ENCODE peak calls at places on chromosomes 16 and 17, in four cellular contexts. I is CD4-positive, alpha-beta T cell; J is heart right ventricle; P is endothelial cell of umbilical vein. V is an unnamed sample. For H3K27me3, the result is how much of the 10 kb centered on the place peaks cover.

GRCh38 chr16:85554114-85554790 is 58.9 kb upstream of the GSE1 start:
- DNase-seq in I (peak), P (peak), J (peak), V (peak)

GRCh38 chr17:37361543-37361942 is 14.2 kb upstream of the C17orf78 start:
- DNase-seq in P (no peak), I (no peak), J (no peak), V (no peak)

GRCh38 chr16:66296591-66296990 is 69.9 kb upstream of the CDH5 start:
- DNase-seq in J (no peak), P (no peak), I (no peak), V (no peak)

GRCh38 chr16:17476414-17477259 is 5.9 kb upstream of the XYLT1 start:
- DNase-seq in I (peak), J (no peak), P (peak), V (no peak)

GRCh38 chr16:88503374-88503770 is 50.3 kb downstream of the ZFPM1 start:
- DNase-seq in I (no peak), J (no peak), P (peak), V (no peak)

GRCh38 chr17:3738562-3739295 is 15.0 kb downstream of the HASPIN start:
- DNase-seq in I (peak), J (no peak), P (no peak), V (no peak)

GRCh38 chr16:23512168-23512695 is 1.9 kb upstream of the GGA2 start:
- DNase-seq in I (no peak), P (no peak), J (no peak), V (no peak)

GRCh38 chr16:23516366-23517137 is 6.3 kb upstream of the GGA2 start:
- DNase-seq in I (no peak), J (no peak), P (no peak), V (peak)

GRCh38 chr16:58652741-58653140 is 23.1 kb upstream of the CNOT1 start:
- DNase-seq in I (no peak), J (no peak), P (no peak), V (no peak)

GRCh38 chr16:81585785-81586184 is 141.2 kb downstream of the CMIP start:
- DNase-seq in I (no peak), J (no peak), P (no peak), V (no peak)

GRCh38 chr16:58127033-58127556 is 2.1 kb downstream of the CFAP20 start:
- DNase-seq in J (no peak), P (peak), I (no peak), V (no peak)

GRCh38 chr16:57999366-57999970 is 1.0 kb downstream of the ZNF319 start:
- DNase-seq in J (no peak), I (peak), P (peak), V (no peak)

GRCh38 chr17:68288804-68289203 is 2.1 kb downstream of the SLC16A6 start:
- DNase-seq in J (no peak), P (no peak), I (no peak), V (no peak)

GRCh38 chr16:47833771-47834170 is 322.0 kb downstream of the ABCC12 start:
- DNase-seq in J (no peak), I (no peak), P (no peak), V (no peak)

GRCh38 chr16:6918661-6919060 is 414.0 kb upstream of the RBFOX1 start:
- DNase-seq in I (no peak), P (no peak), J (no peak), V (no peak)

DNA sequence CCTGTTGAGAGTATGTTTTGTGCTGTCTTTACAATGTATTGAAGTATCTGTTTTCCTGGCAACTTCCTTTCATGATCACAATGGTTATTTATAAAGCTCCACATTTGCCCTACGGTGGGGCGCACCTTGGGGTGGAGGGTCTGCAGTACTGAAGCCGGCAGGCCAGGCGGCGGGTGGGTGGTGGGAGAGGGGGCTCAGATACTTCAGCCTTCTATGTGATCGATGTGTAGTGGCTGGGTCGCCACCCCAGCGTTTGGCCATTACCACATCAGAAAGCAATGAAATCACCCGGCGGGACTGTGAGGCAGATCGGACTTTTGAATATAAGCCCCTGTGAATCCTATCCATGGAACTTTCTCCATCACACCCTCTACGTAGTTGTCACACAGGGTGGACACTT is 196.6 kb downstream of the FOXL1 start:
- DNase-seq in J (no peak), P (no peak), I (no peak), V (no peak)
- H3K27me3 ChIP-seq in J (under half), P (under half), I (under half), V (under half)

DNA sequence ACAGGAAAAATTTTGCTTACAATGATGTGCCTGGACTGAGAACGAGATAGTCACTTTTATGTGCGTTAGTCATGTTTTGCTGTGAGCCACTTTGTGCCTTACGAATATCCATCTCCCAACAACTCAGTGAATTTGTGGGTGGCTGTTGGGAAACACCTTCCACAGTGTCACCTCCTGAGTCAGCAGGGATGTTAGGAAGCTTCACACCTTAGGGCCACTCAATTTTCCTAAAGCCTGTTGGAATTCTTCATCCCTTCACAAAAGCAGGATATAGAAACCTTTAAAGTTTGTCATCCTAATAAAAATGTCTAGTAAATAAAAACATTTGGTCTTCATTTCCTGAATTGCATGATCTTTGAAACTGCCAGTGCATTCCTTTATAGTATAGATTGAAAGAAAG is 4.3 kb upstream of the KRTAP3-1 start:
- DNase-seq in P (no peak), I (no peak), J (no peak), V (no peak)
- TF ChIP-seq CTCF in P (no peak), I (no peak), J (no peak), V (no peak)

DNA sequence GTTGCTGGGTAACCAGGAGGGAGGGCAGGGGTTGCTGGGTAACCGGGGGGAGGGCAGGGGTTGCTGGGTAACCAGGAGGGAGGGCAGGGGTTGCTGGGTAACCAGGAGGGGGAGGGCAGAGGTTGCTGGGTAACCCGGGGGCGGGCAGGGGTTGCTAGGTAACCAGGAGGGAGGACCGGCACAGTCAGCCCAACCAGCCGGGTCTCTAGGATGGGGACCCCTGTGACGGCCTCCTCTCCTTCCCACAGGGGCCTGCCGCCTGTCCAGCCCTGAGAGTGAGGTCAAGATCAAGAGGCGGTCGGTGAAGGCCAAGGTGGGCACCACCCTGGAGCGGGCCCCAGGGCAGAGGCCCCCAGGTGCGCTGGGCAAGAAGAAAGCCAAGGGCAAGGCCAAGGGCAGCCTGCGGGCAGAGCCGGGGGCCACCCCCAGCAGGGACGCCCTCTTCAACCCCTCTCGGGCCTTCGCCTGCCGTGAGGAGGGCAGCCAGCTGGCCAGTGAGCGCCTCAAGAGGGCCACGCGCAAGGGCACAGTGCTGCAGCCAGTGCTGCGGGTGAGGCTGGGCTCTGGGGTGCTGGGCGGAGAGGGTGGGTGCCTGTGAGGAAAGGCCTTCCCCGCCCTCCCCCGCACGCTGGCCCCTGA is 54.6 kb downstream of the ACTG1 start:
- DNase-seq in I (no peak), P (no peak), J (no peak), V (no peak)
- H3K27me3 ChIP-seq in I (under half), P (under half), J (under half), V (under half)

GRCh38 chr17:81130385-81131288 is 34.7 kb upstream of the PVALEF start:
- DNase-seq in I (no peak), P (no peak), J (no peak), V (no peak)

GRCh38 chr17:81128774-81129173 is 36.5 kb upstream of the PVALEF start:
- DNase-seq in I (no peak), J (no peak), P (no peak), V (no peak)

GRCh38 chr17:81129711-81130367 is 35.5 kb upstream of the PVALEF start:
- DNase-seq in P (no peak), J (no peak), I (no peak), V (no peak)

GRCh38 chr17:81128338-81128737 is 37.0 kb upstream of the PVALEF start:
- DNase-seq in P (no peak), I (no peak), J (no peak), V (no peak)

DNA sequence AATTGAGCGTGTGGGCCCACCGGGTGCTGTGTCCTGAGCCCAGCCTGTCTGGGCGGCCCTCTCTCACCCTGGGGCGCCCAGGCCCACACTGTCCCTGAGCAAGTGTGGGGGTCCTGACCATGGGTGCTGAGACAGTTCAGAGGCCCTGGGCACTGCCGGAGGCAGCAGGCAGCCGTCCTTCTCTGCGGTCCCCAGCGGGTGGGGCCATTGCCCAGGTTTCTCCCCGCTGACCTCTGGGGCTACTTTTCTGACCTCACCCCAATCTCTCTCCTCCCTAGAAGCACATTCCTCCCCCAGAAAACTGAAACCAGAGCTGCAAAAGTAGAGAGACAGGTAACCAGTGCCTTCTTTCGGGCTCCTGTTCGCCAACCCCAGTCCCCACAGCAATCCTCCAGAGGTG is 36.0 kb upstream of the PVALEF start:
- DNase-seq in I (no peak), J (no peak), P (no peak), V (no peak)
- TF ChIP-seq CTCF in I (no peak), J (no peak), P (no peak), V (no peak)

GRCh38 chr17:31487063-31487647 is 95.7 kb downstream of the RAB11FIP4 start:
- DNase-seq in I (no peak), J (no peak), P (no peak), V (no peak)

GRCh38 chr17:31488264-31488981 is 96.9 kb downstream of the RAB11FIP4 start:
- DNase-seq in I (peak), P (no peak), J (no peak), V (no peak)

GRCh38 chr17:31486351-31487062 is 95.0 kb downstream of the RAB11FIP4 start:
- DNase-seq in P (no peak), I (no peak), J (no peak), V (no peak)

GRCh38 chr17:31488982-31489294 is 97.5 kb downstream of the RAB11FIP4 start:
- DNase-seq in P (no peak), J (no peak), I (no peak), V (no peak)

GRCh38 chr17:31487648-31488263 is 96.3 kb downstream of the RAB11FIP4 start:
- DNase-seq in I (peak), J (peak), P (no peak), V (peak)
- H3K27me3 ChIP-seq in I (under half), J (under half), P (under half), V (under half)

GRCh38 chr17:72031219-72031906 is 89.5 kb upstream of the SOX9 start:
- DNase-seq in I (no peak), P (no peak), J (no peak), V (no peak)

GRCh38 chr17:72025113-72025512 is 95.7 kb upstream of the SOX9 start:
- DNase-seq in I (no peak), P (no peak), J (no peak), V (no peak)

GRCh38 chr17:72034000-72034399 is 86.8 kb upstream of the SOX9 start:
- DNase-seq in I (no peak), J (no peak), P (no peak), V (peak)

GRCh38 chr17:72033311-72033710 is 87.5 kb upstream of the SOX9 start:
- DNase-seq in J (no peak), I (no peak), P (no peak), V (no peak)

DNA sequence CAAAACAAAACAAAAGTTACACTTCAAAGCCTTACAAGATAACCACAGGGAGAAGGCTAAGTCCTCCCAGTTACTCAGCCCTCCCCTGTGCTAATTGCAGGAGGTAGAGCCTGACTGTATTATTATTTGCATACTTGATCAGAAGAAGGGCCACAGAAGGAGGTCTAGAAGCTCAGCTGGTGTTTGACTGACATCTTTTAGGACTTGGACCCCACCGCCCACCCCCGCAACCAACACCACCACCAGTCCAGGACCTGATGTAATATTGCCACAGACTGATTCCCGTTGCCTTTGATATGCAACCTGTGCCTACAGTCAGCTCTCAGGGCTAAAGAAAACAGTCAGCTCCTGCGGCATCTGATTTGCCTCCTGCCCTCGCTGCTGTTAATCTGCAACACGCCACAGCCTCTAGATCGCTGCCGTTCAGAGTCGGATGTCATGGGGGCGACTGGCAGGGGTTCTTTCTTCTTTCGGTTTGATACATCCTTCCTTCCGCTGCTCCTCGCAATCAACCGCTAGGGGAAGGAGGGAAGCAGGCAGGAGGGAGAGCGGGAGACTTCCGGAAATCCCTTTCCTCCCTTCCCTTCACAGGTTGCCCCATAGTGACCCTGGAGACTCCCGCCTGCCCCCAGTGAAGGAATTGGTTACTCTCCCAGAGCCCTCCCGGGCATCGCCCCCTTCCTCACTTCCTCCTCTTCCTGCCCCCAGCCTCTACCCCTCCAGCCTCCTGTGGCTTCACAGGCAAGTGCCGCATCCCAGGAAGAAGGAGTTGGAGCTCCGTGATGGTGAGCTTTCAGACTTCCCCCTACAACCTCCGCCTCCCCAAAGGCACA is 90.5 kb upstream of the SOX9 start:
- DNase-seq in J (peak), P (no peak), I (no peak), V (peak)
- TF ChIP-seq CTCF in J (peak), P (no peak), I (no peak), V (peak)

GRCh38 chr17:49894761-49895160 is 46.9 kb upstream of the TAC4 start:
- DNase-seq in P (no peak), J (no peak), I (no peak), V (no peak)
- H3K27me3 ChIP-seq in P (under half), J (half or more), I (half or more), V (under half)

GRCh38 chr16:5604770-5605169 is 507.2 kb upstream of the EEF2KMT start:
- DNase-seq in I (no peak), P (no peak), J (no peak), V (no peak)
- TF ChIP-seq CTCF in I (no peak), P (no peak), J (peak), V (no peak)

DNA sequence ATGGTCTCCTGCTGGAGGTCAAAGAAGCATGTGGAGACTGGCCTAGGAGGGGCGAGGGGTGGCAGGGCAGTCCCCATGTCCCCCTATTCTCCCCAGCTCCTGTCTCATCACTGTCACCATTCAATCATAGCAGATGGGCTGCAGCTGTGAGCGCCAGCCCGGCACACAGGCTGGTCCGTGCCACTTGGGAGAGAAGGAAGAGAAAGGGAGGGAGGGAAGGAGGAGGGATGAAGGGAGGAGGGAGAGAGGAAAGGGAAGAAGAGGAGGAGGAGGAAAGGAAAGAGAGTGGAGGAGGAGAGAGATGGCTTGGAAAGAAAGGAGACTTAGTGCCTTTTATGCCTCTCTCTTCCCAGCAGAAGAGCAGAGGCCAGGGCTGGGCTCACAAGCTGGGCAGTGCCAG is 12.4 kb downstream of the NEUROD2 start:
- DNase-seq in P (no peak), J (no peak), I (no peak), V (no peak)
- H3K27me3 ChIP-seq in P (half or more), J (half or more), I (half or more), V (under half)